ENCODE peak calls at places on chromosomes 4 and X, in six cellular contexts. V, Q, R, X, P and L are unnamed samples.
A peak's percentile ranks its signal among the peaks of the same experiment; 100 is the strongest.

GRCh38 chr4:138728566-138728965 is 287.0 kb upstream of the NOCT start:
- DNase-seq in X (no peak), V (no peak), P (no peak), Q (no peak), R (no peak), L (peak; percentile 7)

GRCh38 chrX:40871385-40872082 is 136.2 kb upstream of the MED14 start:
- DNase-seq in Q (no peak), X (no peak), P (no peak), R (no peak), V (no peak), L (no peak)

GRCh38 chr4:74230902-74231499 is 73.1 kb downstream of the MTHFD2L start:
- DNase-seq in R (peak; percentile 90), P (no peak), V (peak; percentile 50), Q (peak; percentile 65), X (no peak), L (no peak)

GRCh38 chrX:63506320-63506719 is 155.2 kb upstream of the SPIN4 start:
- DNase-seq in P (no peak), V (no peak), Q (no peak), X (no peak), R (peak; percentile 16), L (peak; percentile 15)

GRCh38 chr4:57094482-57095223 is 15.5 kb downstream of the IGFBP7 start:
- DNase-seq in R (no peak), P (no peak), X (no peak), Q (no peak), V (no peak), L (no peak)

GRCh38 chr4:123889376-123889945 is 492.9 kb downstream of the SPRY1 start:
- DNase-seq in R (peak; percentile 34), X (peak; percentile 21), P (no peak), V (no peak), Q (no peak), L (no peak)

GRCh38 chr4:14916554-14917304 is 85.6 kb upstream of the CPEB2 start:
- DNase-seq in V (no peak), R (peak; percentile 29), Q (no peak), P (no peak), X (no peak), L (no peak)

GRCh38 chr4:30833206-30833605 is 113.0 kb downstream of the PCDH7 start:
- DNase-seq in X (no peak), Q (no peak), P (no peak), R (no peak), V (no peak), L (no peak)

GRCh38 chr4:72971572-72971971 is 97.9 kb downstream of the COX18 start:
- DNase-seq in Q (no peak), P (no peak), X (no peak), R (peak; percentile 86), V (no peak), L (no peak)

GRCh38 chr4:121789470-121789869 is 11.7 kb upstream of the EXOSC9 start:
- DNase-seq in V (no peak), X (no peak), P (no peak), R (no peak), Q (no peak), L (no peak)

GRCh38 chr4:53654300-53654758 is 63.0 kb upstream of the LNX1 start:
- DNase-seq in X (peak; percentile 57), V (no peak), Q (no peak), R (peak; percentile 39), P (peak; percentile 53), L (peak; percentile 94)

GRCh38 chr4:152935661-152936445 is at the start of gene FHDC1:
- DNase-seq in P (peak; percentile 90), R (no peak), V (peak; percentile 90), Q (peak; percentile 82), X (no peak), L (peak; percentile 58)
- TF ChIP-seq CTCF in P (peak; percentile 7), R (no peak), V (no peak), Q (no peak), X (no peak), L (peak; percentile 25)

GRCh38 chr4:166655705-166656104 is 578.6 kb downstream of the SPOCK3 start:
- DNase-seq in X (no peak), P (no peak), R (no peak), Q (no peak), V (no peak), L (no peak)

GRCh38 chr4:166655231-166655630 is 579.1 kb downstream of the SPOCK3 start:
- DNase-seq in X (no peak), R (no peak), V (no peak), Q (no peak), P (no peak), L (no peak)

GRCh38 chr4:166662266-166662843 is 571.9 kb downstream of the SPOCK3 start:
- DNase-seq in Q (no peak), X (no peak), P (no peak), V (no peak), R (no peak), L (no peak)

GRCh38 chr4:166657261-166657660 is 577.0 kb downstream of the SPOCK3 start:
- DNase-seq in Q (no peak), V (no peak), X (no peak), P (no peak), R (no peak), L (no peak)

GRCh38 chr4:166658585-166658984 is 575.7 kb downstream of the SPOCK3 start:
- DNase-seq in Q (no peak), R (no peak), V (no peak), P (no peak), X (no peak), L (no peak)
- H3K4me3 ChIP-seq in Q (no peak overlapping the region), R (no peak overlapping the region), V (no peak overlapping the region), P (no peak overlapping the region), X (no peak overlapping the region), L (no peak overlapping the region)

GRCh38 chrX:154717824-154718223 is 33.1 kb downstream of the GAB3 start:
- DNase-seq in X (no peak), V (no peak), Q (no peak), R (no peak), P (peak; percentile 17), L (no peak)
- TF ChIP-seq CTCF in X (no peak), V (no peak), Q (no peak), R (no peak), P (no peak), L (no peak)

GRCh38 chr4:7070729-7071511 is 3.1 kb upstream of the GRPEL1 start:
- DNase-seq in Q (peak; percentile 89), P (peak; percentile 88), X (peak; percentile 77), R (peak; percentile 41), V (peak; percentile 89), L (peak; percentile 80)
- H3K4me3 ChIP-seq in Q (no peak overlapping the region), P (no peak overlapping the region), X (no peak overlapping the region), R (no peak overlapping the region), V (no peak overlapping the region), L (no peak overlapping the region)

GRCh38 chr4:161317000-161317399 is 846.8 kb downstream of the FSTL5 start:
- DNase-seq in Q (no peak), V (no peak), R (no peak), X (no peak), P (no peak), L (no peak)

GRCh38 chr4:161320377-161320776 is 843.4 kb downstream of the FSTL5 start:
- DNase-seq in V (no peak), X (no peak), P (peak; percentile 11), Q (no peak), R (no peak), L (no peak)
- TF ChIP-seq CTCF in V (peak; percentile 31), X (no peak), P (peak; percentile 16), Q (no peak), R (peak; percentile 26), L (peak; percentile 47)

GRCh38 chr4:4860803-4861591 is 1.5 kb downstream of the MSX1 start:
- DNase-seq in X (peak; percentile 37), V (no peak), R (no peak), P (no peak), Q (no peak), L (no peak)
- H3K4me3 ChIP-seq in X (peak overlapping the region; percentile 59), V (peak overlapping the region; percentile 70), R (peak overlapping the region; percentile 86), P (no peak overlapping the region), Q (peak overlapping the region; percentile 70), L (peak overlapping the region; percentile 56)

GRCh38 chrX:65985211-65985610 is 54.7 kb downstream of the VSIG4 start:
- DNase-seq in P (no peak), Q (no peak), X (no peak), V (no peak), R (no peak), L (no peak)
- TF ChIP-seq CTCF in P (no peak), Q (no peak), X (no peak), V (no peak), R (no peak), L (no peak)